ENCODE peak calls at places on chromosome 4, in four cellular contexts. J, K, D and S are unnamed samples.
A peak's percentile ranks its signal among the peaks of the same experiment; 100 is the strongest.

GRCh38 chr4:116878280-116878679 is 207.1 kb downstream of the TRAM1L1 start:
- DNase-seq in J (no peak), K (no peak), D (no peak), S (no peak)

GRCh38 chr4:74451214-74451661 is 6.3 kb downstream of the AREG start:
- DNase-seq in J (no peak), K (peak; percentile 58), D (peak; percentile 70), S (peak; percentile 71)

GRCh38 chr4:147340547-147341225 is 140.2 kb upstream of the EDNRA start:
- DNase-seq in J (no peak), K (peak; percentile 77), D (no peak), S (peak; percentile 65)

GRCh38 chr4:128853741-128854140 is 44.2 kb downstream of the JADE1 start:
- DNase-seq in J (no peak), K (peak; percentile 81), D (no peak), S (peak; percentile 69)

GRCh38 chr4:59127748-59128147 is 2017.6 kb upstream of the IGFBP7 start:
- DNase-seq in J (no peak), K (no peak), D (no peak), S (no peak)

GRCh38 chr4:107780665-107781064 is 44.1 kb upstream of the SGMS2 start:
- DNase-seq in J (no peak), K (peak; percentile 2), D (no peak), S (no peak)

GRCh38 chr4:68002906-68003305 is 39.6 kb upstream of the TMPRSS11A start:
- DNase-seq in J (no peak), K (no peak), D (no peak), S (no peak)

GRCh38 chr4:122921971-122922876 is at the start of gene NUDT6:
- DNase-seq in J (no peak), K (peak; percentile 50), D (peak; percentile 70), S (peak; percentile 69)

GRCh38 chr4:20684852-20685763 is 15.2 kb upstream of the PACRGL start:
- DNase-seq in J (no peak), K (no peak), D (peak; percentile 17), S (peak; percentile 27)

GRCh38 chr4:180789929-180790328 is 1453.3 kb upstream of the TENM3 start:
- DNase-seq in J (no peak), K (no peak), D (no peak), S (no peak)

GRCh38 chr4:153295131-153295755 is 49.2 kb upstream of the MND1 start:
- DNase-seq in J (no peak), K (no peak), D (peak; percentile 49), S (no peak)

GRCh38 chr4:174190832-174191500 is 92.5 kb downstream of the FBXO8 start:
- DNase-seq in J (no peak), K (no peak), D (no peak), S (no peak)

GRCh38 chr4:173436149-173436579 is 37.2 kb upstream of the SCRG1 start:
- DNase-seq in J (no peak), K (peak; percentile 90), D (peak; percentile 26), S (peak; percentile 67)

GRCh38 chr4:61385302-61385701 is 185.2 kb downstream of the ADGRL3 start:
- DNase-seq in J (no peak), K (no peak), D (no peak), S (no peak)

GRCh38 chr4:15601862-15602261 is 53.3 kb downstream of the FBXL5 start:
- DNase-seq in J (no peak), K (no peak), D (peak; percentile 31), S (no peak)

GRCh38 chr4:53645108-53645507 is 53.8 kb upstream of the LNX1 start:
- DNase-seq in J (no peak), K (no peak), D (no peak), S (no peak)

GRCh38 chr4:25632135-25632534 is 23.5 kb upstream of the SLC34A2 start:
- DNase-seq in J (no peak), K (no peak), D (peak; percentile 26), S (no peak)

GRCh38 chr4:47334597-47335185 is 128.8 kb downstream of the COMMD8 start:
- DNase-seq in J (no peak), K (peak; percentile 60), D (peak; percentile 50), S (peak; percentile 71)

GRCh38 chr4:56129431-56129861 is 180.7 kb downstream of the CEP135 start:
- DNase-seq in J (no peak), K (peak; percentile 31), D (peak; percentile 30), S (no peak)

GRCh38 chr4:106160560-106160959 is 155.4 kb downstream of the TBCK start:
- DNase-seq in J (no peak), K (no peak), D (no peak), S (peak; percentile 0)

GRCh38 chr4:17336524-17336941 is 175.4 kb downstream of the QDPR start:
- DNase-seq in J (no peak), K (peak; percentile 68), D (peak; percentile 45), S (peak; percentile 48)

GRCh38 chr4:109826719-109827118 is 1.1 kb upstream of the RRH start:
- DNase-seq in J (no peak), K (no peak), D (peak; percentile 12), S (peak; percentile 33)

GRCh38 chr4:3336389-3337356 is 43.9 kb downstream of the RGS12 start:
- DNase-seq in J (no peak), K (peak; percentile 46), D (no peak), S (no peak)

GRCh38 chr4:74501579-74501978 is 56.6 kb downstream of the AREG start:
- DNase-seq in J (no peak), K (peak; percentile 89), D (peak; percentile 75), S (peak; percentile 95)

GRCh38 chr4:151604238-151604637 is 156.6 kb downstream of the GATB start:
- DNase-seq in J (no peak), K (no peak), D (peak; percentile 21), S (peak; percentile 32)

GRCh38 chr4:141575884-141576283 is 60.5 kb upstream of the IL15 start:
- DNase-seq in J (no peak), K (no peak), D (no peak), S (no peak)

GRCh38 chr4:2800691-2801596 is 8.1 kb downstream of the SH3BP2 start:
- DNase-seq in J (peak; percentile 62), K (peak; percentile 58), D (no peak), S (peak; percentile 37)

GRCh38 chr4:113979973-113980615 is 647 bp upstream of the ARSJ start:
- DNase-seq in J (no peak), K (peak; percentile 56), D (no peak), S (peak; percentile 44)
- H3K4me3 ChIP-seq in J (peak overlapping the region; percentile 80), K (peak overlapping the region; percentile 93), D (peak overlapping the region; percentile 86), S (peak overlapping the region; percentile 73)

GRCh38 chr4:37914539-37914938 is 23.7 kb downstream of the TBC1D1 start:
- DNase-seq in J (no peak), K (no peak), D (no peak), S (no peak)
- H3K4me3 ChIP-seq in J (no peak overlapping the region), K (no peak overlapping the region), D (no peak overlapping the region), S (no peak overlapping the region)

GRCh38 chr4:5409980-5410618 is 298.3 kb downstream of the EVC2 start:
- DNase-seq in J (no peak), K (no peak), D (no peak), S (no peak)
- H3K4me3 ChIP-seq in J (no peak overlapping the region), K (no peak overlapping the region), D (no peak overlapping the region), S (no peak overlapping the region)

DNA sequence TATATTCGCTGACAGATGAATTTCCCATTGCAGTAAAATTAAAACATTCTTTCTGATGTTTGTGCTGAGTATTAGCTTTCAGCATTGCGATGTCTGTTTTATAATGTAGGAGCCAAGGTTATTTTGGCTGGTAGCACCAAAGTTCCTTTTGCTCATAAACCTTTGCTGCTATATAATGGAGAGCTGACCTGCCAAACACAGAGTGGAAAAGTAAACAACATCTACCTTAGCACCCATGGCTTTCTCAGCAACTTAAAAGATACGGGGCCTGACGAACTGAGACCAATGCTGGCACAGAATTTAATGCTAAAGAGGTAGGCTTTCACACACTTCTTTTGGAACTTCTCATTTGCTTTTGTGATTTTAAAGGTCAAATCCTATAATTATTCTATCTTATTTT is 46.0 kb downstream of the WDR19 start:
- DNase-seq in J (no peak), K (no peak), D (no peak), S (no peak)
- H3K4me3 ChIP-seq in J (no peak overlapping the region), K (no peak overlapping the region), D (no peak overlapping the region), S (no peak overlapping the region)

DNA sequence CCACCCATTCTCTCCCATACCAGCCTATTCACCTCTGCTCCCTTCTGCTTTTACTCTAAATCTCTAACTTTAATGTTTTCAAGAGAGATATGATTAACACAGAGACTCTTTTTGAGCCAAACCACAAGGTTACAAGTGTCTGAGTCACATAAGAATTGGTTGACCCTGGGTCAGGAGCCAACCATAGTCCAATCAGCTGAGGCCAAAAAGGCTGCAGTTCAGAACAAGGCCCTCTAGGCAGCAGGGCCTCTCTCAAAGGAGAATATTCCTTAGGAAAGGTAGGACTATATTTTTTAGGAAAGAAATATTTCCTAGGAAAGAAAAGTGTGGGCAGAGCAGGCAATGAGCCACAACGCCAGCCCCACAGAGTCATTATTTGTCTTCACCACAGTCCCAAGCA is 2.3 kb downstream of the ATP8A1 start:
- DNase-seq in J (no peak), K (peak; percentile 76), D (peak; percentile 40), S (peak; percentile 50)
- H3K4me3 ChIP-seq in J (no peak overlapping the region), K (no peak overlapping the region), D (no peak overlapping the region), S (no peak overlapping the region)

DNA sequence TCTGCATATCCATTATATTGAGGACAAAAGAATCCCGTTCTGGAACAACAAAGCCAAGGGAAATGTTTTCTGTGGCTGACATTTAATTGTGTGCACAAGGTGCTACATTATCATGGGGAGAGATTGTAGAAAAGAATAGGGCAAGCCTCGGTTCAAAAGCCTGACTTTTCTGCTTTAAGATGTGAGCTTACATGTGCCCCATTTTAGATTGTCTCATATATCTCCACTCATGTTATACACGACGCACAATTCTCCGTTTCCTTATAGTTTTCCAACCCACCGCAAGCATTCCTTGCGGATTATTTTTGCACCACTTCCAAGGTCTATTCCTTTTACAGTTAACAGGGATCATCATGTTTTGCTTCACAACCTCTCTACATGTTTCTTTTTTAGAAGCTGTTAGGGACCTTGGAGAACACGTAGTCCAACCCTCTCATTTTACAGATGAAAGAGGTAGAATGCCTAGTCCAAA is 99.6 kb upstream of the MAML3 start:
- DNase-seq in J (no peak), K (no peak), D (no peak), S (no peak)
- H3K4me3 ChIP-seq in J (peak overlapping the region; percentile 64), K (no peak overlapping the region), D (no peak overlapping the region), S (no peak overlapping the region)